ENCODE peak calls at places on chromosomes 7 and 10, in six cellular contexts. R, A, Y, G, Z and E are unnamed samples.

GRCh38 chr7:85529197-85529596 is 342.3 kb upstream of the SEMA3D start:
- DNase-seq in Z (no peak), R (no peak), G (peak), A (no peak), Y (no peak), E (no peak)

GRCh38 chr10:24513155-24513554 is 210.5 kb downstream of the ARHGAP21 start:
- DNase-seq in A (peak), G (peak), Y (no peak), Z (no peak), R (peak), E (no peak)

GRCh38 chr10:12465385-12466136 is 116.2 kb downstream of the CAMK1D start:
- DNase-seq in G (no peak), A (no peak), Y (no peak), Z (no peak), R (no peak), E (no peak)

GRCh38 chr10:133379152-133379800 is at the start of gene PAOX:
- DNase-seq in R (peak), A (peak), Y (peak), Z (peak), G (peak), E (peak)

GRCh38 chr10:88693392-88694020 is 12.5 kb upstream of the LIPK start:
- DNase-seq in A (no peak), Z (no peak), Y (no peak), R (peak), G (peak), E (no peak)

GRCh38 chr7:5636914-5637313 is 144.5 kb downstream of the RNF216 start:
- DNase-seq in R (peak), A (peak), G (peak), Z (peak), Y (no peak), E (no peak)

GRCh38 chr7:102463841-102464576 is 654 bp downstream of the ALKBH4 start:
- DNase-seq in R (no peak), G (peak), A (no peak), Z (no peak), Y (no peak), E (no peak)

GRCh38 chr7:157490465-157490912 is 153.7 kb downstream of the DNAJB6 start:
- DNase-seq in Z (peak), Y (no peak), A (no peak), R (peak), G (peak), E (no peak)

GRCh38 chr10:63169624-63170023 is 36.5 kb downstream of the NRBF2 start:
- DNase-seq in Y (no peak), A (no peak), R (no peak), G (no peak), Z (no peak), E (no peak)

GRCh38 chr10:63164045-63164722 is 31.1 kb downstream of the NRBF2 start:
- DNase-seq in R (no peak), G (peak), Y (no peak), Z (no peak), A (no peak), E (no peak)

GRCh38 chr10:63169063-63169462 is 35.9 kb downstream of the NRBF2 start:
- DNase-seq in Y (no peak), A (no peak), Z (no peak), G (no peak), R (no peak), E (no peak)

GRCh38 chr10:63165249-63165648 is 32.1 kb downstream of the NRBF2 start:
- DNase-seq in R (no peak), A (no peak), G (no peak), Z (no peak), Y (no peak), E (no peak)

GRCh38 chr10:63166742-63167258 is 33.7 kb downstream of the NRBF2 start:
- DNase-seq in R (peak), G (peak), A (peak), Y (peak), Z (peak), E (no peak)
- TF ChIP-seq CTCF in R (peak), G (peak), A (peak), Y (peak), Z (peak), E (peak)

GRCh38 chr7:2719007-2719406 is 31.0 kb downstream of the AMZ1 start:
- DNase-seq in A (no peak), G (no peak), Y (no peak), R (peak), Z (peak), E (peak)
- TF ChIP-seq CTCF in A (no peak), G (peak), Y (peak), R (peak), Z (peak), E (peak)

DNA sequence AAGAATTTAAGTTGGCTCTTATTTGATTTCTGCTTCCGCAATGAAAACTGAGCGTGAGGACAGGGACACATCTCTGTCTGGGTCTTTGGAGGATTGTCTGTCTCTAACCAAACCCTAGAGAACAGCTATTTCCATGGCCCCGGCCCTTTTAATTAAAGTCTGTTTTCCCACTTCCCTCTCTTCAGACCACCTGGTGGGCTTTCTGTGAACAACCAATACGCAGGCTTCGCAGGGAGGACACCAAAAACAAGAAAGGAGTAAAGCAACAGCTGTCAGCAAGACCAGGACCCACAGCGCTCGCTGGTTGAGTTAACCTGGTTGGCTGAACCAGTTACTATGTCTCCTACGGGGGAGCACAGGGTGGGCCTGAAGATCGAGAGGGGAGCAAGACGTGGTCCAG is 217.1 kb upstream of the FRMD4A start:
- DNase-seq in R (no peak), A (no peak), Y (no peak), Z (no peak), G (no peak), E (no peak)
- TF ChIP-seq CTCF in R (no peak), A (no peak), Y (peak), Z (no peak), G (no peak), E (no peak)

GRCh38 chr7:45921699-45922519 is 837 bp upstream of the IGFBP3 start:
- DNase-seq in R (peak), A (peak), Y (peak), G (peak), Z (peak), E (no peak)
- TF ChIP-seq CTCF in R (peak), A (peak), Y (peak), G (peak), Z (peak), E (no peak)

DNA sequence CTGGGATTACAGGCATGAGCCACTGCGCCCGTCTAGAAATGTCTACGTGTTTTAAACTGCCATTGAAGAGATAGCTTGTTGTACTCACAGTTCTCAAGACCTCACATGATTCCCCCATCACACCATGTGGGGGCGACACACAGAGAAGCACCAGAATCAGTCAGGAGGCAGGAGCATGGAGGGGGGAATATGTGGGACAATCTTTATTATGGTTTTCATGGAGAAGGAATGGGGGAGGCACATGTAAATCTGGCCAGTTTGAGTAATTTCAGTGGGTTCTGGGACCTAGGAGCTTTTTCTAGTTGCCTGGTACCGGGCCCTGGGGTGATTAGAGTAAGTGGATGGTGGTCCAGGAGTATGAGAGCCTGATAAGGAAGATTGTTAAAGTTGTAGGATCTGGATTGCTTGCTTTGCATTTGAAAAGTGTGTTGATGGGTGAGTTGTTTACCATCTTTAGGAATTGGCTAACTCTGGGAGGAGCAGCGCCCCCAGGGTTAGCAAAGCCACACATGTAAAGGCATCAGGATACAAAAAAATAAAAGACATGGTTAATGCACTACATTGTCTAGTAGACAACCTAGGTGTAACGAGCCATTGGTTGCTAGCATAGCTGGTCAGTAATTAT is 85.4 kb upstream of the SLC13A1 start:
- DNase-seq in Z (no peak), G (no peak), A (no peak), R (no peak), Y (no peak), E (no peak)
- TF ChIP-seq CTCF in Z (no peak), G (no peak), A (no peak), R (no peak), Y (no peak), E (no peak)

GRCh38 chr10:106360870-106361269 is 803.6 kb downstream of the SORCS1 start:
- DNase-seq in G (peak), A (no peak), Z (peak), Y (no peak), R (no peak), E (no peak)

GRCh38 chr10:106355450-106355849 is 809.1 kb downstream of the SORCS1 start:
- DNase-seq in Z (no peak), R (no peak), G (peak), Y (no peak), A (no peak), E (no peak)
- TF ChIP-seq CTCF in Z (no peak), R (no peak), G (peak), Y (peak), A (no peak), E (no peak)

DNA sequence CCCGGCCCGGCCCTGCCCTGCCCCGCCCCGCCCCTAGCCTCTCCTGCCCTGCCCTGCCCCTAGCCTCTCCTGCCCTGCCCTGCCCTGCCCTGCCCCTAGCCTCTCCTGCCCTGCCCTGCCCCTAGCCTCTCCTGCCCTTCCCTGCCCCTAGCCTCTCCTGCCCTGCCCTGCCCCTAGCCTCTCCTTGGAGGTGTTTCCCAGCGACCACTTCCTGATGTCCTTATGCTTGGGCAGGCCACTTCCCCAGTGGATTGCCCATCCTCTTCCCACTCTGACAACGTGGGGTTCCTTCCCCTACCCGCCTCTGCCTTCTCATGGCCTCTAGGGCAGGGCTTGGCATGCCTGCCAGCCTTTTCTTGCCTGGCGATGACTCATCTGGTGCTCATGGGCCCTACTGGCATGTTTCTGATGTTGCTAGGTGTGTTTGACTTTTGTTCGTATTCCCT is 21.2 kb downstream of the PRXL2A start:
- DNase-seq in R (peak), Y (no peak), G (peak), A (no peak), Z (peak), E (no peak)
- TF ChIP-seq CTCF in R (no peak), Y (no peak), G (no peak), A (no peak), Z (no peak), E (no peak)

GRCh38 chr10:106795619-106796018 is 368.9 kb downstream of the SORCS1 start:
- DNase-seq in A (peak), G (peak), Z (peak), Y (peak), R (peak), E (peak)
- TF ChIP-seq CTCF in A (no peak), G (peak), Z (peak), Y (peak), R (no peak), E (peak)

DNA sequence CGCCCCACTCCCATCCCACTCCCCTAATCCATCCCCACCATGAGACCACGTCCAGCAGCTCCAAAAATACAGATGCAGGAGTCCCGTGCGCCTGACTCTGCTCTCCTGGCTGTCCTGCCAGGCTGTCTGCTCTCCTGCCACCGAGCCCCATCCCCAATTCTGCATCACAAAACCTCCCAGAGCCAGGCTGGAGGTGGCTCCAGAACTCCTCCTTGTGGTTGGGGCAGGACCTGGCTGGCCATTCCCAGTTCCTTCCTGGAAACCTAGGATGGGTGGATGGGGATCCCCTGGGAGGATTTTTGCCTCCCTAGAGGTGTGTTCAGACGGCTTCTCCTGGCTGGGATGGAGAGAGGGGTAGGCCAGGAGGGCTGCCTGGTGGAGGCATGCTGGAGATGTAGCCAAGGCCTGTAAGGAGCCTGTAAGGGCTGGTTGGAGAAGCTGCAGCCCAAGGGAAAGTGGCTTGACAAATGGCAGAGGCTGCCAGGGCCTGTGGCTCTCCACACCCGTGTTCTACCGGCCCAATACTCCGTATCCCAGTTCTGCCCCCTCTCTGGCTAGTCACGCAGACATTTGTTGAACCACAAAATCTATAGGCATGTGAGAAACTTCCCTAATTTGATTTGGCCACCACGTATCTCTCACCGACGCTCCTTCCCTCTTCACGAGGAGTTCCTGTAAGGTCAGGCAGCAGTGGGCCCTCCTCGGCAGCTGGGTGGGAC is 99.3 kb downstream of the ARHGAP22 start:
- DNase-seq in A (no peak), R (no peak), Z (no peak), Y (no peak), G (no peak), E (no peak)
- TF ChIP-seq CTCF in A (no peak), R (no peak), Z (no peak), Y (no peak), G (no peak), E (no peak)